ENCODE peak calls at places on chromosomes 7 and 10, in eight cellular contexts. L is HepG2, X is SK-N-SH, D is transverse colon, J is stomach, R is sigmoid colon, E is upper lobe of left lung, Q is suprapubic skin. M is an unnamed sample. For H3K4me1, the result is how much of the 10 kb centered on the place peaks cover.

GRCh38 chr10:33163941-33164824 is 170.3 kb downstream of the NRP1 start:
- DNase-seq in L (peak), D (no peak), J (no peak), Q (no peak), R (no peak), E (peak), X (no peak), M (no peak)

GRCh38 chr10:33055636-33056035 is 97.6 kb upstream of the ITGB1 start:
- DNase-seq in Q (no peak), E (no peak), X (no peak), R (no peak), D (no peak), L (no peak), J (no peak), M (no peak)

GRCh38 chr7:139820089-139820488 is 9.0 kb upstream of the TBXAS1 start:
- DNase-seq in X (no peak), Q (no peak), L (no peak), D (no peak), E (no peak), J (no peak), R (no peak), M (no peak)

GRCh38 chr7:156640949-156641485 is 443 bp downstream of the RNF32 start:
- DNase-seq in E (peak), X (no peak), Q (no peak), J (peak), L (no peak), D (peak), R (peak), M (no peak)

GRCh38 chr10:31816318-31816717 is 112.3 kb downstream of the ARHGAP12 start:
- DNase-seq in R (no peak), E (no peak), Q (no peak), X (no peak), D (no peak), L (peak), J (no peak), M (no peak)

GRCh38 chr10:73965890-73966768 is 31.8 kb upstream of the VCL start:
- DNase-seq in D (peak), X (no peak), E (peak), R (peak), Q (peak), J (peak), L (peak), M (no peak)

GRCh38 chr7:130649004-130649790 is 19.4 kb downstream of the COPG2 start:
- DNase-seq in J (no peak), L (no peak), E (no peak), R (no peak), Q (no peak), D (no peak), X (no peak), M (no peak)

GRCh38 chr7:34070486-34071323 is 165.4 kb downstream of the BMPER start:
- DNase-seq in L (no peak), R (no peak), D (no peak), J (no peak), Q (no peak), X (no peak), E (no peak), M (no peak)

DNA sequence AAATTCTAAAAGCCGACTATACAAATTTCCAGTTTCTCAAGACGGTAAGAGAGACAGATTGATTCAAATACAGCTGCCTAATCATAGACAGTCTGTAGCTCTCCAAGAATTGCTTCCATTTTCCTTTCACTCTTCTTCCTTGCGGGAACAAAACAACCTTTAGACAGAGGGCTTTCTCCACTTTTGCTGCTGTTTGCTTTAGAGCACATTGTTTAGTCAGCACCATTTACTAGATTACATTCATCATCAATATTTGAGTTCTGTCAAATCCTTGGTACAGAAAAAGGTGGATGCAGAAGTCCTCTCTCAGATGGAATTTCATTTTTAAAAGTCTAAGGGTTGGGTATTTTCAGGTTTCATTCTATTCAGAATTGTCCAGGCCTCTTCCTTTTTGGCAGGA is 137.4 kb downstream of the CHRM2 start:
- DNase-seq in X (no peak), J (no peak), L (no peak), D (no peak), E (no peak), R (no peak), Q (no peak), M (no peak)
- TF ChIP-seq EP300 in X (no peak), J (no peak), L (no peak), D (no peak), E (no peak), R (no peak), Q (no peak), M (no peak)

DNA sequence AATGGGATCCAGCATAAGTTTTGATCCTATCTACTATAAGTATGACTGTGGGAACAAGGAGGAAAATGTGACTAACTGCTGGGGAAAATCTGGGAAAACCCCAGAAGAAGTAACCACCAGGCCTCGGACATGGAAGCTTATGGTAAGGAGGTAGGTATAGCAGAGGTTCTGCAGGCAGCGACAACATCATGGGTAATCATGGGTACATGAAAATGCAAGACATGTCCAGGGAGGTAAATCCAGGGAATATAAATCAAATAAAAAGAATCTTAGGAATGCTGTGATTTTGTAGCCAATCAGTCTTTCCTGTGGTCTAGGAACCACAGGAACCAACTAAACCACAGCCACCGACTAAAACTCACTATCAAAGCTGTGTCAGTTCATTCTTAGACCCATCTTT is 168.3 kb upstream of the NPY start:
- DNase-seq in Q (no peak), D (no peak), L (no peak), J (no peak), X (no peak), R (no peak), E (no peak), M (no peak)
- TF ChIP-seq POLR2AphosphoS5 in Q (no peak), D (no peak), L (no peak), J (no peak), X (no peak), R (no peak), E (no peak), M (no peak)

GRCh38 chr7:68185641-68186040 is 1189.0 kb downstream of the TYW1 start:
- DNase-seq in X (peak), J (no peak), D (no peak), Q (no peak), E (no peak), L (no peak), R (no peak), M (no peak)
- H3K4me1 ChIP-seq in X (under half), J (under half), D (under half), Q (under half), E (under half), L (under half), R (under half), M (under half)

GRCh38 chr10:29202541-29202940 is 86.3 kb upstream of the LYZL1 start:
- DNase-seq in L (no peak), X (no peak), D (no peak), Q (no peak), E (no peak), J (no peak), R (no peak), M (no peak)

GRCh38 chr10:29199344-29199743 is 89.5 kb upstream of the LYZL1 start:
- DNase-seq in E (no peak), Q (no peak), X (peak), D (no peak), R (no peak), J (no peak), L (no peak), M (no peak)

GRCh38 chr10:29203432-29203831 is 85.4 kb upstream of the LYZL1 start:
- DNase-seq in D (no peak), X (no peak), R (no peak), L (no peak), E (no peak), J (no peak), Q (no peak), M (no peak)

GRCh38 chr10:29204119-29204518 is 84.8 kb upstream of the LYZL1 start:
- DNase-seq in E (no peak), R (no peak), Q (no peak), J (no peak), X (peak), L (peak), D (no peak), M (no peak)

GRCh38 chr10:29200280-29200679 is 88.6 kb upstream of the LYZL1 start:
- DNase-seq in L (no peak), Q (no peak), E (no peak), R (no peak), D (no peak), J (no peak), X (no peak), M (no peak)
- TF ChIP-seq EP300 in L (no peak), Q (no peak), E (no peak), R (no peak), D (no peak), J (no peak), X (no peak), M (no peak)

DNA sequence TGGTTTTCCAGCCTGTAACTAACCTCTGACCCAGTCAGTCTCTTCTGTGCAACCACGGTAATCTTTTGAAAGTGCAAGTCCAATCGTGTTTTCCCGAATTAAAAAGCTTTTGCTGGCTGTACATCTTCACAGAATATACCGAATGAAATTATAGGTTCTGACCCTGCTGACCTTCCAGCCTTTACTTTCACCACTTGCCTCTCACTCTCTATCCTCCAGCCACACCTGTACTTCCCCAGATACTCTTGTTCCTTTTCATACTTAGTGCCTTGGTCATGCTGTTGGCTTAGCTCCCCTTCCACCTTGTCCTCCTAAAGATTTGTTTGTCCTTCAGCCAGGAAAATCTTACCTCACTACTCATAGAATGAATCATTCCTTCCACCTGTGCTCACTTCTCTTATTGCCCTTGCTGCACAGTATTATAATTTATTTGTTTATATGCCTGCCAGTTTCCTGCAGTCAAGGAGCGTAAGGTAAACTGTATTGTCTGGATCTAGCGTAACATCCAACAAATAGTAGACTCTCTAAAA is 2.3 kb upstream of the PNPLA8 start:
- DNase-seq in X (no peak), E (no peak), Q (no peak), L (no peak), J (no peak), D (peak), R (no peak), M (no peak)
- TF ChIP-seq POLR2AphosphoS5 in X (no peak), E (no peak), Q (peak), L (no peak), J (no peak), D (peak), R (no peak), M (no peak)

DNA sequence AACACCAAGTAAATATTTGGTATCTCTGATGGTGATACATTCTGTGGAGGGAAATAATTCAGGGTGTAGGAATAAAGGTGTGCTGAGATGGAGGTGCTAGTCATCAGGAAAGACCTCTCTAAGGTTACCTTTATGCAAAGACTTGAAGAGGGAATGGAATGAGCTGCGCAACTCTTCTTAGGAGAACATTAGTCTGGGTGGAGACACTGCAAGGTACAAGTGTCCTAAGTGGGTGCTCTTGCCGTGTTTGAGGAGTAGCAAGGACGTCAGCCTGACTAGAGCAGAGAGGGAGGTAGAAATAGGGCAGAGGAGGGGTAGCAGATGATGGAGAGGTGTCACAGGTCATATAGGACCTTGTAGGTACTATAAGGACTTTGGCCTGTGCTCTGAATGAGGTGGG is 148.1 kb downstream of the AUTS2 start:
- DNase-seq in J (no peak), L (no peak), E (peak), R (no peak), Q (no peak), D (no peak), X (no peak), M (no peak)
- H3K4me1 ChIP-seq in J (under half), L (under half), E (under half), R (under half), Q (under half), D (under half), X (under half), M (under half)

GRCh38 chr7:94618134-94618533 is 37.8 kb downstream of the SGCE start:
- DNase-seq in E (no peak), X (no peak), R (no peak), Q (no peak), D (no peak), L (no peak), J (no peak), M (no peak)
- TF ChIP-seq EP300 in E (no peak), X (no peak), R (no peak), Q (no peak), D (no peak), L (no peak), J (no peak), M (no peak)